ENCODE peak calls at places on chromosomes 7 and 10, in six cellular contexts. L, J, H, U, N and M are unnamed samples.
A peak's percentile ranks its signal among the peaks of the same experiment; 100 is the strongest.

GRCh38 chr10:25047902-25048301 is 31.5 kb downstream of the THNSL1 start:
- DNase-seq in L (no peak), U (peak; percentile 90), H (no peak), J (peak; percentile 83), N (no peak), M (no peak)

GRCh38 chr7:157397751-157398691 is 61.2 kb downstream of the DNAJB6 start:
- DNase-seq in L (peak; percentile 36), H (peak; percentile 25), J (peak; percentile 82), N (no peak), U (no peak), M (peak; percentile 37)

GRCh38 chr7:47474937-47475879 is 106.7 kb downstream of the TNS3 start:
- DNase-seq in J (peak; percentile 96), U (peak; percentile 83), L (peak; percentile 96), H (peak; percentile 90), N (peak; percentile 74), M (peak; percentile 91)

GRCh38 chr7:112905413-112905812 is 115.2 kb upstream of the TMEM168 start:
- DNase-seq in N (no peak), U (no peak), L (no peak), J (no peak), H (no peak), M (no peak)

GRCh38 chr7:139099181-139099947 is 10.2 kb downstream of the ZC3HAV1 start:
- DNase-seq in N (no peak), U (no peak), J (peak; percentile 33), L (no peak), H (no peak), M (no peak)

GRCh38 chr10:89707372-89707771 is 6.0 kb downstream of the KIF20B start:
- DNase-seq in J (no peak), N (no peak), L (no peak), H (no peak), U (no peak), M (no peak)

GRCh38 chr7:40329601-40330153 is 194.9 kb downstream of the SUGCT start:
- DNase-seq in J (peak; percentile 81), U (no peak), H (no peak), L (peak; percentile 18), N (peak; percentile 25), M (no peak)

GRCh38 chr7:44259547-44260457 is 59.0 kb downstream of the YKT6 start:
- DNase-seq in U (peak; percentile 92), N (no peak), J (peak; percentile 98), L (no peak), H (peak; percentile 23), M (peak; percentile 39)

GRCh38 chr7:118219157-118219512 is 5.4 kb upstream of the ANKRD7 start:
- DNase-seq in H (no peak), J (no peak), L (no peak), U (no peak), N (no peak), M (no peak)

GRCh38 chr10:69912584-69912983 is 110.9 kb downstream of the COL13A1 start:
- DNase-seq in U (no peak), H (no peak), N (no peak), L (no peak), J (no peak), M (no peak)

GRCh38 chr10:33390046-33390445 is 55.6 kb upstream of the NRP1 start:
- DNase-seq in U (no peak), N (no peak), H (no peak), J (peak; percentile 38), L (no peak), M (no peak)

GRCh38 chr7:28793383-28793782 is 164.7 kb downstream of the TRIL start:
- DNase-seq in H (no peak), J (peak; percentile 46), N (no peak), U (no peak), L (no peak), M (no peak)

GRCh38 chr7:82442492-82443043 is 1.0 kb downstream of the CACNA2D1 start:
- DNase-seq in J (peak; percentile 36), H (no peak), L (no peak), U (no peak), N (no peak), M (peak; percentile 16)

GRCh38 chr10:3482200-3482993 is 302.6 kb downstream of the KLF6 start:
- DNase-seq in U (peak; percentile 88), H (peak; percentile 97), N (peak; percentile 58), L (peak; percentile 32), J (peak; percentile 92), M (peak; percentile 78)

GRCh38 chr7:139737221-139738100 is 40.3 kb downstream of the HIPK2 start:
- DNase-seq in H (no peak), N (no peak), L (peak; percentile 19), J (peak; percentile 68), U (no peak), M (no peak)

GRCh38 chr7:154575497-154575896 is 427.4 kb downstream of the PAXIP1 start:
- DNase-seq in L (no peak), H (no peak), U (no peak), N (no peak), J (no peak), M (no peak)

GRCh38 chr10:103192089-103192450 is 1.0 kb downstream of the NT5C2 start:
- DNase-seq in H (no peak), U (no peak), L (no peak), J (peak; percentile 33), N (no peak), M (no peak)

GRCh38 chr10:29710128-29710527 is 75.4 kb upstream of the SVIL start:
- DNase-seq in J (no peak), L (no peak), N (no peak), U (no peak), H (no peak), M (peak; percentile 65)

GRCh38 chr10:124632064-124632531 is 112.1 kb downstream of the FAM53B start:
- DNase-seq in N (no peak), L (peak; percentile 64), U (no peak), H (no peak), J (no peak), M (no peak)

GRCh38 chr7:2231992-2232765 is 566 bp downstream of the MAD1L1 start:
- DNase-seq in N (no peak), L (no peak), J (no peak), U (no peak), H (no peak), M (no peak)

GRCh38 chr10:48390933-48391845 is 84.7 kb downstream of the MAPK8 start:
- DNase-seq in L (no peak), J (peak; percentile 64), U (no peak), N (no peak), H (no peak), M (no peak)

GRCh38 chr7:2924866-2925840 is 81.0 kb upstream of the GNA12 start:
- DNase-seq in N (no peak), H (no peak), J (no peak), L (no peak), U (no peak), M (no peak)

GRCh38 chr10:119316729-119317097 is 109.3 kb downstream of the GRK5 start:
- DNase-seq in N (no peak), J (peak; percentile 85), L (no peak), U (peak; percentile 41), H (peak; percentile 53), M (no peak)

GRCh38 chr10:102837230-102837721 is at the start of gene CYP17A1:
- DNase-seq in U (no peak), N (no peak), L (no peak), J (no peak), H (peak; percentile 91), M (no peak)

GRCh38 chr10:91378061-91378460 is 32.1 kb upstream of the HECTD2 start:
- DNase-seq in N (no peak), J (no peak), H (no peak), U (no peak), L (no peak), M (no peak)

GRCh38 chr7:131583430-131583829 is 27.0 kb upstream of the PODXL start:
- DNase-seq in J (no peak), H (no peak), U (no peak), N (no peak), L (no peak), M (no peak)